ENCODE peak calls at places on chromosomes 13 and 19, in seven cellular contexts. S is fibroblast of pulmonary artery, M is A549, G is fibroblast of mammary gland, W is GM12865, Z is uterus, V is breast epithelium. E is an unnamed sample.

GRCh38 chr19:35558400-35559280 is 4.8 kb downstream of the ATP4A start:
- DNase-seq in S (no peak), M (no peak), G (no peak), W (peak), Z (no peak), V (no peak), E (no peak)

GRCh38 chr13:90238433-90238832 is 1109.1 kb upstream of the MIR17HG start:
- DNase-seq in S (peak), M (no peak), G (no peak), W (no peak), Z (no peak), V (no peak), E (peak)

GRCh38 chr13:102311901-102312300 is 89.9 kb downstream of the FGF14 start:
- DNase-seq in S (no peak), M (no peak), G (no peak), W (peak), Z (no peak), V (no peak), E (no peak)

GRCh38 chr19:16293133-16294085 is 31.2 kb upstream of the KLF2 start:
- DNase-seq in S (peak), M (peak), G (peak), W (no peak), Z (peak), V (peak), E (peak)

GRCh38 chr19:2070436-2070827 is 19.4 kb upstream of the MKNK2 start:
- DNase-seq in S (no peak), M (no peak), G (no peak), W (no peak), Z (no peak), V (no peak), E (no peak)

GRCh38 chr19:18904334-18905057 is 8.5 kb upstream of the CERS1 start:
- DNase-seq in S (no peak), M (no peak), G (no peak), W (no peak), Z (no peak), V (no peak), E (no peak)

GRCh38 chr19:45922281-45922680 is 7.7 kb upstream of the NANOS2 start:
- DNase-seq in S (peak), M (peak), G (peak), W (peak), Z (no peak), V (no peak), E (no peak)

GRCh38 chr19:18173572-18174294 is at the start of gene IFI30:
- DNase-seq in S (peak), M (peak), G (peak), W (peak), Z (peak), V (peak), E (no peak)

GRCh38 chr13:76522083-76522755 is 364.0 kb downstream of the KCTD12 start:
- DNase-seq in S (peak), M (no peak), G (peak), W (no peak), Z (no peak), V (no peak), E (no peak)

GRCh38 chr13:50069255-50069654 is 54.0 kb downstream of the KCNRG start:
- DNase-seq in S (peak), M (no peak), G (peak), W (no peak), Z (no peak), V (no peak), E (no peak)

DNA sequence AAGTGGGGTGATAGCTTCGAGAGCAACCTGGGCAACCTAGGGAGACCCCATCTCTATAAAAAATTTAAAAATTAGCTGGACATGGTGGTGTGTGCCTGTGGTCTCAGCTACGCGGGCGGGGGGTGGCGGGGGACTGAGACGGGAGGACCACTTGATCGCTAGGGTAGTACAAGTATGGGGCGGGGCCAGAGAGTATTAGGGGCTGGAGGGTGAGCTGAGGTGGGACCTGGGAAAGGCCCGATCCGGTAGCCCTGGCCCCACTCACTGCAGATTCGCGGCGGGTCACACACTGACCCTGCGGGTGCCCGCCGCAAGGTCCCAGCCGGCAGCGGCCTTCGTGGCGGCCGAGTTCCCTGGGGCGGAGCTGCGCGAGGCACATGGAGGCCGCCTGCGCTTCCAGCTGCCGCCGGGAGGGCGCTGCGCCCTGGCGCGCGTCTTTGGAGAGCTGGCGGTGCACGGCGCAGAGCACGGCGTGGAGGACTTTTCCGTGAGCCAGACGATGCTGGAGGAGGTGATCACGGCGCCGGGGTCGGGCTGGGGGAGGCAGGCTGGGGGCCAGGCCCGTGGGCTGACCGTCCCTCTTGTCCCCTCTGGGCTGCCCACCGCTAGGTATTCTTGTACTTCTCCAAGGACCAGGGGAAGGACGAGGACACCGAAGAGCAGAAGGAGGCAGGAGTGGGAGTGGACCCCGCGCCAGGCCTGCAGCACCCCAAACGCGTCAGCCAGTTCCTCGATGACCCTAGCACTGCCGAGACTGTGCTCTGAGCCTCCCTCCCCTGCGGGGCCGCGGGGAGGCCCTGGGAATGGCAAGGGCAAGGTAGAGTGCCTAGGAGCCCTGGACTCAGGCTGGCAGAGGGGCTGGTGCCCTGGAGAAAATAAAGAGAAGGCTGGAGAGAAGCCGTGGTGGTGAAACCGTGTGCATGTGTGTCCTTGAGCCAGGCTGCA is 2.0 kb upstream of the ARHGAP45 start:
- DNase-seq in S (peak), M (peak), G (peak), W (peak), Z (peak), V (no peak), E (peak)
- H3K4me3 ChIP-seq in S (no peak), M (no peak), G (no peak), W (no peak), Z (no peak), V (no peak), E (no peak)

DNA sequence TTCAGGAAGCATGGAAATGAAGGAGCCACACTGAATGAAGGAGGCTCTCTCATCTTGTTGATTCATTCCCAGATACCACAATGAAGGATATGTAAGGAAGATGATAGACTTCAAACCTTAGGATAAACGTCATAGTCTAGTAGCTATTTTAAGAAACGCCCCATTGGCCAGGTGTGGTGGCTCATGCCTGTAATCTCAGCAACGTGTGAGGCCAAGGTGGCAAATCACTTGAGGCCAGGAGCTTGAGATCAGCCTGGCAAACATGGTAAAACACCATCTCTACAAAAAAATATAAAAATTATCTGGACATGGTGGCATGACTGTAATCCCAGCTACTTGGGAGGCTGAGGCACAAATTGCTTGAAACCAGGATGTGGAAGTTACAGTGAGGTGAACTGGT is 17.1 kb upstream of the ZNF841 start:
- DNase-seq in S (no peak), M (no peak), G (no peak), W (no peak), Z (no peak), V (no peak), E (no peak)
- TF ChIP-seq CTCF in S (no peak), M (no peak), G (no peak), W (no peak), Z (no peak), V (no peak), E (no peak)

DNA sequence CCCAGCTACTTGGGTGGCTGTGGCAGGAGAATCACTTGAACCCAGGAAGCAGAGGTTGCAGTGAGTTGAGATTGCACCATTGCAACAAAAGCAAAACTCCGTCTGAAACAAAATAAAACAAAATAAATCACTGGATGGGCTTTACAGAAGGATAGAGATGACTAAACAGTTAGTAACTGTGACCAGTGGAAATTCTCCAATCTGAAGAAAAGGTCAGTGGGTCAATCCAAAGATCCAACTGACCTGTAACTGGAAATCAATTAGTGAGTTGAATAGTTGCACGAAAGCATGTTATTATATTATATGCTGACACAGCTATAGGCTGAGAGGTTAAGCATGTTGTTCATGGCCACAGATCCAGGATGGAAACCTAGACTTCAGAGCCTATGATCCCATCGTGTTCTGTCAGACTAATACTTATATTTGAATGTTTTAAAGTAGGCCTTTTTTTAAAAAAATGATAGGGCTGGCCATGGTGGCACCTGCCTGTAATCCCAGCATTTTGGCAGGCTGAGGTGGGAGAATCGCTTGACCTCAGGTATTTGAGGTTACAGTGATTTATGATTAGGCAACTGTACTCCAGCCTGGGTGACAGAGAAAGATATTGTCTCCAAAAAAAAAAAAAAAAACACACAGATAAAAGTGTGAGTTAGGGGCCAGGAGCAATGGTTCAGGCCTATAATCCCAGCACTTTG is 1.4 kb downstream of the ECH1 start:
- DNase-seq in S (no peak), M (no peak), G (peak), W (no peak), Z (no peak), V (no peak), E (peak)
- H3K4me3 ChIP-seq in S (no peak), M (no peak), G (no peak), W (no peak), Z (no peak), V (no peak), E (no peak)

GRCh38 chr19:4660181-4660791 is 9.9 kb downstream of the MYDGF start:
- DNase-seq in S (no peak), M (peak), G (no peak), W (no peak), Z (no peak), V (no peak), E (no peak)
- TF ChIP-seq CTCF in S (peak), M (peak), G (no peak), W (peak), Z (no peak), V (peak), E (peak)

GRCh38 chr13:26475176-26476110 is 82.0 kb upstream of the WASF3 start:
- DNase-seq in S (no peak), M (no peak), G (no peak), W (no peak), Z (no peak), V (no peak), E (no peak)

GRCh38 chr13:26474286-26474685 is 83.2 kb upstream of the WASF3 start:
- DNase-seq in S (no peak), M (no peak), G (no peak), W (no peak), Z (no peak), V (no peak), E (no peak)

GRCh38 chr13:26476111-26476743 is 81.3 kb upstream of the WASF3 start:
- DNase-seq in S (peak), M (no peak), G (peak), W (no peak), Z (peak), V (no peak), E (peak)

GRCh38 chr13:26477681-26478080 is 79.8 kb upstream of the WASF3 start:
- DNase-seq in S (no peak), M (no peak), G (no peak), W (no peak), Z (no peak), V (no peak), E (no peak)

DNA sequence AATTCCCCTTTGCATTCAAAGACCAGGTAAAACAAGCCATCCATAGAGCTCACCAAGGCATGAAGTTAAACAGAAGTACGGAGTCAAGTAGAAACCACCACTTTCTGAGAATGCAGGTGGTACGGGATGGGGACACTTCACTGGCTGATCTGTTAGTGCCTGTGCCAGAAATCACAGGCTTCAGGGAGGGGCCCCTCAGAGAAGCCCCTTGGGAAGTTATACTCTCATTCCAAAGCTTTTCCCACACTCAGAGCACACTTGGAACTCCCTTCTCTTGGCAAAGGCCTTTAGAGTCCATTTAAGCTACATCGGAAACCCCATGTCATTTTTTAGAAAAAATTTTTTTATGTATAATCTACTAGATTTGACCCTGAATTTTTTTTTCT is 80.7 kb upstream of the WASF3 start:
- DNase-seq in S (no peak), M (no peak), G (no peak), W (no peak), Z (no peak), V (no peak), E (no peak)
- H3K4me3 ChIP-seq in S (no peak), M (no peak), G (peak), W (no peak), Z (no peak), V (no peak), E (no peak)